ENCODE peak calls at places on chromosome 3, in five cellular contexts. Z is A673; W is cardiac muscle cell; P is T-cell; V is stimulated activated CD4-positive, alpha-beta T cell treated with anti-CD3 and anti-CD28 coated beads, Interleukin-12 subunit alpha, Interleukin-12 subunit beta, amount 100 ng/mL, for 4 hours. L is an unnamed sample.

GRCh38 chr3:51967384-51968174 is at the start of gene PCBP4:
- DNase-seq in W (peak; percentile 89), V (peak; percentile 51), P (no peak), Z (no peak), L (no peak)

GRCh38 chr3:46321461-46322104 is 32.3 kb upstream of the CCR2 start:
- DNase-seq in V (no peak), Z (no peak), W (no peak), P (no peak), L (no peak)

GRCh38 chr3:151067158-151067557 is 18.3 kb upstream of the MED12L start:
- DNase-seq in W (no peak), V (no peak), P (no peak), Z (no peak), L (peak; percentile 10)

GRCh38 chr3:138881233-138881632 is 46.5 kb upstream of the PIK3CB start:
- DNase-seq in P (no peak), Z (no peak), V (no peak), W (no peak), L (no peak)

GRCh38 chr3:191412764-191413163 is 48.2 kb upstream of the PYDC2 start:
- DNase-seq in W (no peak), P (no peak), Z (peak; percentile 52), V (no peak), L (peak; percentile 86)

GRCh38 chr3:129557737-129558037 is 14.7 kb downstream of the H1-8 start:
- DNase-seq in W (no peak), V (no peak), P (no peak), Z (no peak), L (no peak)

GRCh38 chr3:177051419-177051818 is 145.9 kb downstream of the TBL1XR1 start:
- DNase-seq in W (no peak), P (no peak), V (no peak), Z (no peak), L (no peak)

GRCh38 chr3:27695636-27696035 is 26.5 kb downstream of the EOMES start:
- DNase-seq in Z (no peak), W (no peak), V (no peak), P (no peak), L (no peak)

GRCh38 chr3:55505776-55506175 is 18.7 kb upstream of the WNT5A start:
- DNase-seq in W (no peak), P (no peak), Z (no peak), V (no peak), L (no peak)

GRCh38 chr3:138455801-138456716 is 21.6 kb downstream of the ESYT3 start:
- DNase-seq in P (no peak), Z (no peak), V (no peak), W (no peak), L (no peak)

GRCh38 chr3:99269606-99270355 is 368.3 kb upstream of the DCBLD2 start:
- DNase-seq in V (no peak), W (no peak), P (no peak), Z (no peak), L (peak; percentile 20)

GRCh38 chr3:165820685-165821123 is 16.5 kb downstream of the BCHE start:
- DNase-seq in V (no peak), P (no peak), W (no peak), Z (no peak), L (peak; percentile 46)